ENCODE peak calls at places on chromosomes 16 and 17, in five cellular contexts. One of them, this sample, is unnamed.
A peak's percentile ranks its signal among the peaks of the same experiment; 100 is the strongest.

GRCh38 chr17:57940653-57941329 is 14.4 kb downstream of the CUEDC1 start:
- DNase-seq in RCC 7860: no peak
- DNase-seq in NCI-H748 treated with DMSO at 0.1 percent for 48 hours: no peak
- DNase-seq in IMR-90: no peak
- DNase-seq in Caki2: no peak
- DNase-seq in this sample: peak; percentile 32

GRCh38 chr17:66567234-66568170 is 265.1 kb downstream of the PRKCA start:
- DNase-seq in NCI-H748 treated with DMSO at 0.1 percent for 48 hours: peak; percentile 55
- DNase-seq in RCC 7860: peak; percentile 69
- DNase-seq in Caki2: peak; percentile 48
- DNase-seq in IMR-90: peak; percentile 88
- DNase-seq in this sample: peak; percentile 85

GRCh38 chr16:11087691-11088431 is 143.5 kb downstream of the CLEC16A start:
- DNase-seq in NCI-H748 treated with DMSO at 0.1 percent for 48 hours: no peak
- DNase-seq in Caki2: no peak
- DNase-seq in IMR-90: peak; percentile 57
- DNase-seq in RCC 7860: no peak
- DNase-seq in this sample: no peak

GRCh38 chr16:959232-960040 is 11.3 kb downstream of the LMF1 start:
- DNase-seq in NCI-H748 treated with DMSO at 0.1 percent for 48 hours: no peak
- DNase-seq in RCC 7860: no peak
- DNase-seq in Caki2: no peak
- DNase-seq in IMR-90: no peak
- DNase-seq in this sample: no peak

GRCh38 chr17:17416400-17417360 is 60.1 kb upstream of the MED9 start:
- DNase-seq in IMR-90: peak; percentile 87
- DNase-seq in RCC 7860: peak; percentile 32
- DNase-seq in Caki2: peak; percentile 8
- DNase-seq in NCI-H748 treated with DMSO at 0.1 percent for 48 hours: peak; percentile 93
- DNase-seq in this sample: peak; percentile 44

GRCh38 chr17:19024101-19025078 is 19.8 kb upstream of the FAM83G start:
- DNase-seq in NCI-H748 treated with DMSO at 0.1 percent for 48 hours: no peak
- DNase-seq in RCC 7860: no peak
- DNase-seq in Caki2: no peak
- DNase-seq in IMR-90: peak; percentile 26
- DNase-seq in this sample: no peak

GRCh38 chr17:81684442-81684911 is 666 bp downstream of the HGS start:
- DNase-seq in NCI-H748 treated with DMSO at 0.1 percent for 48 hours: no peak
- DNase-seq in Caki2: no peak
- DNase-seq in RCC 7860: no peak
- DNase-seq in IMR-90: peak; percentile 88
- DNase-seq in this sample: peak; percentile 73

GRCh38 chr17:82309656-82310570 is 7.5 kb downstream of the CD7 start:
- DNase-seq in NCI-H748 treated with DMSO at 0.1 percent for 48 hours: no peak
- DNase-seq in IMR-90: no peak
- DNase-seq in Caki2: no peak
- DNase-seq in RCC 7860: no peak
- DNase-seq in this sample: no peak

This sample was measured in A172.